ENCODE peak calls at places on chromosomes 3 and 15, in nine cellular contexts. T is neural progenitor cell, N is WERI-Rb-1, L is LNCaP clone FGC, O is cardiac muscle cell, X is heart right ventricle, K is fibroblast of mammary gland, R is psoas muscle, C is HFF-Myc. Z is an unnamed sample.

GRCh38 chr3:123941150-123941941 is 19.7 kb downstream of the CCDC14 start:
- DNase-seq in O (no peak), L (no peak), K (peak), N (no peak), C (no peak), T (no peak), R (no peak), X (no peak), Z (no peak)

GRCh38 chr3:56357266-56357665 is 111.0 kb downstream of the ERC2 start:
- DNase-seq in X (no peak), K (no peak), T (no peak), R (no peak), L (no peak), C (peak), O (no peak), N (no peak), Z (no peak)

GRCh38 chr3:62145086-62145757 is 228.1 kb downstream of the FEZF2 start:
- DNase-seq in L (no peak), X (no peak), C (no peak), K (no peak), O (no peak), R (no peak), T (no peak), N (no peak), Z (no peak)

GRCh38 chr3:128050597-128050996 is 1.6 kb upstream of the SEC61A1 start:
- DNase-seq in K (peak), L (peak), R (peak), N (no peak), T (no peak), O (peak), C (no peak), X (no peak), Z (no peak)

GRCh38 chr3:59551834-59552233 is 502.0 kb upstream of the CFAP20DC start:
- DNase-seq in L (no peak), N (no peak), T (no peak), R (no peak), O (no peak), C (no peak), X (no peak), K (no peak), Z (no peak)

GRCh38 chr3:123552095-123552714 is 32.6 kb downstream of the HACD2 start:
- DNase-seq in N (no peak), T (peak), R (no peak), K (peak), L (no peak), X (no peak), O (peak), C (no peak), Z (no peak)

GRCh38 chr15:79341361-79341760 is 30.4 kb downstream of the TMED3 start:
- DNase-seq in N (no peak), R (no peak), C (no peak), L (no peak), T (no peak), K (no peak), X (no peak), O (peak), Z (peak)

GRCh38 chr3:8755564-8756237 is 13.7 kb downstream of the OXTR start:
- DNase-seq in K (no peak), T (no peak), O (peak), C (no peak), R (no peak), X (no peak), N (peak), L (no peak), Z (no peak)

GRCh38 chr15:56736308-56736707 is 3.0 kb upstream of the ZNF280D start:
- DNase-seq in O (peak), X (no peak), L (no peak), R (no peak), C (no peak), K (peak), T (no peak), N (no peak), Z (no peak)

GRCh38 chr3:58667704-58668103 is 1.1 kb upstream of the FAM3D start:
- DNase-seq in T (no peak), X (no peak), K (no peak), R (no peak), O (no peak), L (no peak), N (no peak), C (no peak), Z (no peak)

GRCh38 chr3:72261566-72262564 is 476.9 kb upstream of the PROK2 start:
- DNase-seq in C (no peak), T (no peak), R (no peak), L (no peak), X (no peak), O (no peak), N (no peak), K (no peak), Z (no peak)

GRCh38 chr3:55485208-55485791 is 1.8 kb downstream of the WNT5A start:
- DNase-seq in T (peak), X (peak), N (peak), R (peak), L (no peak), O (peak), K (peak), C (no peak), Z (peak)

GRCh38 chr15:77335298-77335697 is 84.6 kb downstream of the PEAK1 start:
- DNase-seq in C (no peak), R (no peak), N (no peak), L (no peak), T (no peak), X (no peak), O (peak), K (peak), Z (peak)

GRCh38 chr3:116242825-116243224 is 202.5 kb downstream of the LSAMP start:
- DNase-seq in K (no peak), X (no peak), R (no peak), L (no peak), O (no peak), C (no peak), N (no peak), T (no peak), Z (no peak)

GRCh38 chr3:14506626-14507344 is 33.4 kb downstream of the GRIP2 start:
- DNase-seq in C (no peak), L (no peak), N (no peak), T (no peak), O (no peak), X (no peak), R (no peak), K (no peak), Z (no peak)

GRCh38 chr3:90015688-90016356 is 908.4 kb downstream of the EPHA3 start:
- DNase-seq in T (peak), O (peak), L (no peak), X (no peak), N (no peak), K (peak), R (no peak), C (no peak), Z (no peak)

GRCh38 chr15:62606376-62607164 is 436.0 kb upstream of the TPM1 start:
- DNase-seq in K (peak), T (no peak), L (no peak), R (no peak), O (peak), N (no peak), C (peak), X (no peak), Z (no peak)

GRCh38 chr3:41688595-41689380 is 273.1 kb downstream of the ULK4 start:
- DNase-seq in R (no peak), L (peak), X (no peak), C (no peak), K (peak), O (peak), T (no peak), N (no peak), Z (no peak)

GRCh38 chr3:168559012-168559411 is 463.3 kb upstream of the GOLIM4 start:
- DNase-seq in R (no peak), K (no peak), C (no peak), L (no peak), T (no peak), X (no peak), N (no peak), O (no peak), Z (no peak)

GRCh38 chr15:68192804-68193521 is 12.2 kb downstream of the CALML4 start:
- DNase-seq in O (no peak), L (no peak), T (no peak), K (no peak), R (no peak), C (no peak), X (no peak), N (no peak), Z (peak)

GRCh38 chr3:71601811-71602210 is 18.3 kb upstream of the FOXP1 start:
- DNase-seq in O (peak), L (no peak), C (peak), K (peak), X (no peak), R (no peak), N (no peak), T (no peak), Z (no peak)

GRCh38 chr15:67838789-67839332 is 984 bp downstream of the RNU6-1 start:
- DNase-seq in N (peak), X (peak), C (no peak), R (peak), L (no peak), K (no peak), T (peak), O (peak), Z (peak)

GRCh38 chr3:27632431-27633223 is 89.5 kb downstream of the EOMES start:
- DNase-seq in O (peak), R (peak), N (peak), T (peak), K (peak), L (no peak), C (no peak), X (peak), Z (peak)

GRCh38 chr3:135000465-135000864 is 205.4 kb downstream of the EPHB1 start:
- DNase-seq in C (no peak), T (no peak), L (no peak), N (no peak), O (no peak), R (no peak), X (no peak), K (no peak), Z (no peak)

GRCh38 chr3:31356941-31357340 is 175.8 kb upstream of the STT3B start:
- DNase-seq in C (no peak), X (no peak), O (peak), T (no peak), K (peak), L (no peak), R (no peak), N (no peak), Z (no peak)

GRCh38 chr15:51907136-51907862 is 64.3 kb downstream of the LEO1 start:
- DNase-seq in L (peak), R (no peak), O (no peak), C (no peak), T (no peak), X (no peak), K (peak), N (no peak), Z (no peak)

GRCh38 chr3:15521573-15521965 is at the start of gene COLQ:
- DNase-seq in O (peak), K (no peak), X (peak), R (no peak), N (no peak), L (no peak), T (peak), C (no peak), Z (no peak)

GRCh38 chr3:8571256-8571655 is 69.6 kb downstream of the LMCD1 start:
- DNase-seq in T (no peak), C (no peak), O (no peak), K (no peak), X (no peak), L (no peak), N (no peak), R (no peak), Z (no peak)

GRCh38 chr3:63349583-63350177 is 71.6 kb downstream of the SYNPR start:
- DNase-seq in K (peak), T (peak), R (no peak), N (peak), O (peak), X (no peak), L (peak), C (peak), Z (peak)

GRCh38 chr3:45145681-45146614 is at the start of gene CDCP1:
- DNase-seq in K (no peak), R (no peak), C (no peak), L (peak), N (peak), T (peak), X (no peak), O (no peak), Z (no peak)

DNA sequence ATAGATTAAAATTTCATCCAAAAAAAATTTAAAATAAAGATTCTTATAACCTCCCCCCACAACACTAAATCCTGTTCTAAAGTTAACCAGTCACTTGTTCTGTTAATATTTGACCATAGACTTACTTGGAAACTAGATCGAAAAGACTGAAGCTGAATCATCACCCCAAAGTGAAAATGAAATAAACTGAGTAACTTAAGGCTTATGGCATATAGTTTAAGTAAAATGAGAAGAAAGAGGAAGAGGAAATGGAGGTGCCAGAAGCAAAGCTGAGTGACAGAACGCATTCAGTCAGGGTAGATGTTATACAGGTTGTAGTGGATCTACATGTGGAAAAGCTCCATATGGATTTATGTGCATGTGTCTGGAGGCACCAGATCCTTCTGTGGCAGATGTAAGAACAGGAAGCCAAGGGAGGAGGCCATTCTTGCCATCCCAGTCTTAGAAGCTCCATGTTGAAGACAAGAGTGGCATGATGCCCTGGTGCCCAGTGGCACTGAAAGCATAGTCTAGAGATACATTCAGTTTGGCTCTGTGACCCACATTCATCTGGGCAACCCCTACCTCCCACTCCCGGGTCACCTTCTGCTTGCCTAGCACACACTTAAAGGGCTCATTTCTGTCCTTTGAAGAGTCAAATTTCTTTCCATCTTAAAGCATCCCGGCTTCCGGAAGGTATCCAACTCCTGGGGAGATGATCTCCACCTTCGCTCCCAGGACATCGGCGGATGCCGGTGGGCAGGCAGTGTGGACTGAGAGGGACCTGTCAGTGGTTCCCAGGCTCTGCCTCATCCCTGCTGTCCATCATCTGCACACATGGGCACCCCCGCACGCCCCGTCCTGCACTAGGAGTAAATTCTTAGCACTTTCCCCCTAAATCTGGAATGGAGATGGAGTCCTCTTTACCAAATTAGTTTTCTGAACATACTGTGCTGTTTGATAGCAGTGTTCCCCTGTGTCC is 90.8 kb downstream of the NEO1 start:
- DNase-seq in L (no peak), R (no peak), T (no peak), O (no peak), N (no peak), C (no peak), X (no peak), K (no peak), Z (no peak)
- H3K4me3 ChIP-seq in L (no peak), R (no peak), T (no peak), O (no peak), N (no peak), C (no peak), X (no peak), K (no peak), Z (no peak)

DNA sequence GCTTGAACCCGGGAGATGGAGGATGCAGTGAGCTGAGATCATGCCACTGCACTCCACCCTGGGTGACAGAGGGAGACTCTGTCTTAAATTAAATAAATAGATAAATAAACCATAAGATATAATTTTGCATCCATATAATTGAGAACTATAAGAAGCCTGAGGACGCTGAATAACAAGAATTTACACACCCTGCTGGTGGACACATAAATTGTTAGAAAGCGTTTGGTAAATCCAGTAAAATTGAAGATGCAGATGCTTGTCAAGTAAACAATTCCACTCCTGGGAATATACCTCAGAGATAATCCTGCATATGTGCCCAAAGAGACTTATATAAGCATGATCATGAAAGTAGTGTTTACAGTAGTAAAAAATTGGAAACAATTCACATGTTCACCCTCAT is 41.7 kb downstream of the TTC23 start:
- DNase-seq in C (no peak), R (no peak), N (no peak), T (no peak), X (no peak), O (no peak), L (no peak), K (no peak), Z (no peak)
- TF ChIP-seq CTCF in C (no peak), R (no peak), N (no peak), T (no peak), X (no peak), O (no peak), L (no peak), K (no peak), Z (no peak)

GRCh38 chr3:126985143-126985985 is 2.4 kb downstream of the PLXNA1 start:
- DNase-seq in N (no peak), X (peak), R (no peak), L (no peak), K (no peak), O (no peak), C (no peak), T (peak), Z (no peak)
- H3K4me3 ChIP-seq in N (no peak), X (peak), R (no peak), L (no peak), K (peak), O (no peak), C (peak), T (peak), Z (peak)

GRCh38 chr15:70199601-70200000 is 101.9 kb upstream of the TLE3 start:
- DNase-seq in K (no peak), L (no peak), X (no peak), O (no peak), R (no peak), N (no peak), T (no peak), C (no peak), Z (no peak)

GRCh38 chr15:70197945-70198361 is 100.2 kb upstream of the TLE3 start:
- DNase-seq in K (no peak), R (no peak), L (no peak), X (no peak), C (no peak), O (no peak), N (no peak), T (no peak), Z (no peak)

GRCh38 chr15:70200003-70200410 is 102.3 kb upstream of the TLE3 start:
- DNase-seq in K (no peak), L (no peak), N (no peak), T (no peak), O (no peak), C (no peak), X (no peak), R (no peak), Z (no peak)

GRCh38 chr15:70198441-70199123 is 100.9 kb upstream of the TLE3 start:
- DNase-seq in C (no peak), X (no peak), O (no peak), R (no peak), L (no peak), T (no peak), K (no peak), N (no peak), Z (no peak)

GRCh38 chr15:70199124-70199482 is 101.4 kb upstream of the TLE3 start:
- DNase-seq in X (no peak), L (no peak), C (no peak), K (no peak), N (no peak), O (no peak), T (no peak), R (no peak), Z (no peak)
- TF ChIP-seq CTCF in X (no peak), L (no peak), C (no peak), K (no peak), N (no peak), O (no peak), T (no peak), R (no peak), Z (no peak)

DNA sequence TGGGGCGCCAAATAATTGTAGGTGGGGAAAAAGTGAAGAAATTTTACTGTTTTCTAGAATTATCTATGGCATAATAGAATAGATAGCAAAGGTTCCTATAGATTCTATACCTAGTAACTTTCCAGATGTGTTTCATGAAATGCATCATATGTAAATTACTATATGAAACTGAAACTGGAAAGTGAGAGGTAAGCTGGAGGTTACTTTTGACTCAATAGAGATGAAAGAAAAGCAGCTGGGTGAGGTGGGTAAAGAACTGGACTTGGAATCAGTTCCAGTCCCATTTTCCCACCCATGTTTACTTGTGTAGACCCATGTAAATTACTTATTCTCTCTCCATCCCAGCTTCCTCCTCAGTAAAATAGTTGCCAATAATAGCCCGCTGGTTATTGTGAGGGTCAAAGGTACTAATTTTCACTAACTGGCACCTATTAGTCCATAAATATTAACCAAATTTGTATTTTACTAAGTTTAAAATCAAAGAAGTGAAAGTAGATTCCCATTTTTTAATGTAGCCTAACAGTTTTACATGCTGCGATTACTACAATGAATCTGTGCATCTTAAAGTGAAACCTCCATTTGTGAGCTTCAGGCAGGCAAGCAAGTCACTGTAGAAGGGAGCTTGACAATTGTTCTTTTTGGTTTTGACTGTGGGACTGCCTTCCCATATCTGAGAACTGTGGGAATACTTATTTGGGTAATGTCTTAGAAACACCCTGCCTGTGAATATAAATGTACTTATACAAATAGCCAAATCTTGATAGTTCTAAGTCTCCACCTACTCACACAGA is 312.1 kb downstream of the SLC9A9 start:
- DNase-seq in N (no peak), C (no peak), L (no peak), T (no peak), X (no peak), R (no peak), O (peak), K (peak), Z (no peak)
- H3K4me3 ChIP-seq in N (no peak), C (no peak), L (no peak), T (no peak), X (no peak), R (no peak), O (no peak), K (no peak), Z (no peak)

GRCh38 chr3:23884481-23884880 is 32.3 kb downstream of the NKIRAS1 start:
- DNase-seq in T (no peak), N (no peak), C (no peak), L (no peak), K (peak), X (no peak), O (no peak), R (no peak), Z (no peak)
- TF ChIP-seq CTCF in T (peak), N (peak), C (peak), L (no peak), K (peak), X (no peak), O (peak), R (peak), Z (no peak)

GRCh38 chr3:12869025-12869695 is 27.8 kb upstream of the RPL32 start:
- DNase-seq in N (no peak), C (no peak), T (peak), L (no peak), O (peak), K (no peak), X (peak), R (peak), Z (peak)
- H3K4me3 ChIP-seq in N (no peak), C (no peak), T (peak), L (no peak), O (peak), K (peak), X (peak), R (no peak), Z (peak)

Z was measured in dorsolateral prefrontal cortex.